ENCODE peak calls at places on chromosome 19, in ten cellular contexts. D, M, G, L, E, U, N, Y, B and T are unnamed samples.

GRCh38 chr19:58181902-58182576 is 822 bp upstream of the ZNF274 start:
- DNase-seq in D (peak; percentile 39), M (peak; percentile 7), G (no peak), L (peak; percentile 42), E (no peak), U (peak; percentile 49), N (peak; percentile 27), Y (no peak), B (peak; percentile 65), T (peak; percentile 17)

GRCh38 chr19:45863840-45864628 is at the start of gene FOXA3:
- DNase-seq in D (no peak), M (peak; percentile 32), G (peak; percentile 80), L (peak; percentile 85), E (peak; percentile 90), U (peak; percentile 38), N (peak; percentile 81), Y (peak; percentile 85), B (peak; percentile 70), T (no peak)

GRCh38 chr19:29942404-29943261 is 594 bp downstream of the URI1 start:
- DNase-seq in D (peak; percentile 5), M (peak; percentile 12), G (peak; percentile 47), L (peak; percentile 77), E (peak; percentile 93), U (peak; percentile 22), N (peak; percentile 71), Y (peak; percentile 76), B (peak; percentile 79), T (peak; percentile 11)

GRCh38 chr19:18799389-18799970 is 8.4 kb upstream of the COMP start:
- DNase-seq in D (no peak), M (no peak), G (no peak), L (no peak), E (no peak), U (no peak), N (no peak), Y (no peak), B (no peak), T (no peak)

GRCh38 chr19:13100031-13100588 is 2.5 kb downstream of the LYL1 start:
- DNase-seq in D (no peak), M (no peak), G (no peak), L (no peak), E (no peak), U (peak; percentile 30), N (no peak), Y (no peak), B (no peak), T (no peak)

GRCh38 chr19:21483589-21484170 is 21.7 kb upstream of the ZNF429 start:
- DNase-seq in D (no peak), M (no peak), G (peak; percentile 25), L (peak; percentile 51), E (peak; percentile 90), U (peak; percentile 30), N (peak; percentile 60), Y (peak; percentile 63), B (peak; percentile 72), T (peak; percentile 1)

GRCh38 chr19:15115080-15115479 is 7.9 kb downstream of the SYDE1 start:
- DNase-seq in D (peak; percentile 35), M (peak; percentile 55), G (no peak), L (peak; percentile 42), E (no peak), U (peak; percentile 81), N (peak; percentile 43), Y (peak; percentile 81), B (peak; percentile 90), T (peak; percentile 52)

GRCh38 chr19:54928299-54928698 is 19.0 kb downstream of the NLRP7 start:
- DNase-seq in D (no peak), M (no peak), G (no peak), L (no peak), E (no peak), U (peak; percentile 6), N (no peak), Y (no peak), B (no peak), T (no peak)

GRCh38 chr19:10419200-10419645 is 1.1 kb upstream of the PDE4A start:
- DNase-seq in D (no peak), M (no peak), G (no peak), L (no peak), E (no peak), U (no peak), N (no peak), Y (no peak), B (peak; percentile 62), T (no peak)

GRCh38 chr19:3057275-3057714 is 5.0 kb downstream of the TLE5 start:
- DNase-seq in D (no peak), M (no peak), G (peak; percentile 97), L (peak; percentile 73), E (peak; percentile 90), U (peak; percentile 69), N (peak; percentile 93), Y (peak; percentile 91), B (peak; percentile 97), T (peak; percentile 65)

GRCh38 chr19:33486936-33487793 is 34.4 kb downstream of the PEPD start:
- DNase-seq in D (no peak), M (no peak), G (no peak), L (no peak), E (peak; percentile 64), U (no peak), N (no peak), Y (peak; percentile 34), B (peak; percentile 65), T (no peak)

GRCh38 chr19:3443840-3444694 is 36.3 kb downstream of the SMIM24 start:
- DNase-seq in D (peak; percentile 60), M (peak; percentile 49), G (no peak), L (no peak), E (peak; percentile 71), U (peak; percentile 44), N (no peak), Y (no peak), B (no peak), T (no peak)

GRCh38 chr19:4687396-4687795 is 17.3 kb upstream of the MYDGF start:
- DNase-seq in D (no peak), M (no peak), G (peak; percentile 53), L (no peak), E (no peak), U (no peak), N (peak; percentile 53), Y (no peak), B (no peak), T (no peak)

GRCh38 chr19:44570984-44571684 is 41.7 kb upstream of the CEACAM20 start:
- DNase-seq in D (peak; percentile 87), M (peak; percentile 62), G (peak; percentile 56), L (peak; percentile 67), E (no peak), U (peak; percentile 84), N (peak; percentile 65), Y (no peak), B (no peak), T (peak; percentile 91)

GRCh38 chr19:16736709-16737108 is 17.1 kb downstream of the NWD1 start:
- DNase-seq in D (no peak), M (no peak), G (no peak), L (no peak), E (no peak), U (no peak), N (no peak), Y (no peak), B (no peak), T (peak; percentile 3)

GRCh38 chr19:14318873-14319272 is 62.4 kb upstream of the ADGRE5 start:
- DNase-seq in D (no peak), M (no peak), G (no peak), L (peak; percentile 13), E (no peak), U (no peak), N (no peak), Y (no peak), B (peak; percentile 51), T (no peak)

DNA sequence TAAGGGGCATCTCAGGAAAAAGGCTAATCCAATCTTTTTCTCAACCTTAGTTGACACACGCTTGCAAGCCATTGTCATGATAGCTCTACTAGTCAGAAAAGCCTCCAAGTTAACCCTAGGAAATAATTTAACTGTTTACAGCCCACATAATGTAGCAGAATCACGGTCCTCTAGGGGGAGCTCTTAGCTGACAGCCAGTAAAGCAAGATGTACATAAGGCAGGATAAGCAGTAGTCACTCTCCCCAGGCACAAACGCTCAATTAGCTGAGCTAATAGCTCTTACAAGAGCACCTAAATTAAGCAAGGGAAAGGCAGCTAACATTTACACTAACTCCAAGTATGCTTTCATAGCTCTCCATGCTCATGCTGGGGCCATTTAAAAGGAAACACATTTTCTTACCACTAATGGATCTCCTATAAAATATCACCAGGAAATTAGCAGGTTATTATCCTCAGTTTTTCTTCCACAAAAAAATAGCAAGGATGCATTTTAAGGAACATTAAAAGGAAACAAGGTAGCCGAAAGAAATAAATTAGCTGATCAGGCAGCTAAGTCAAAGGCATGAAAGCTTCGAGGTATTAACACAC is 33.7 kb upstream of the ZSCAN5A start:
- DNase-seq in D (peak; percentile 16), M (no peak), G (no peak), L (no peak), E (no peak), U (peak; percentile 15), N (no peak), Y (no peak), B (no peak), T (no peak)
- TF ChIP-seq CTCF in D (peak; percentile 28), M (peak; percentile 24), G (no peak), L (no peak), E (no peak), U (peak; percentile 39), N (no peak), Y (no peak), B (no peak), T (peak; percentile 23)

DNA sequence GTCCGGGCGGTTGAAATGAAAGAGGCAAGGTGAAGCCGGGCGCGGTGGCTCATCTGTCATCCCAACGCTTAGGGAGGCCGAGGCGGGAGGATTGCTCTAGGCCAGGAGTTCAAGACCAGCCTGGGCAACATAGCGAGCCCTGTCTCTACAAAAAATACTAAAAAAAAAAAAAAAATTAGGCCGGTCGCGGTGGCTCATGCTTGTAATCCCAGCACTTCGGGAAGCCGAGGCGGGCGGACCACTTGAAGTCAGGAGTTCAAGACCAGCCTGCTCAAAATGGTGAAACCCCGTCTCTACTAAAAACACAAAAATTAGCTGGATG is 256 bp upstream of the GARIN5A start:
- DNase-seq in D (no peak), M (no peak), G (no peak), L (no peak), E (no peak), U (no peak), N (no peak), Y (no peak), B (no peak), T (no peak)
- H3K4me3 ChIP-seq in D (peak overlapping the region; percentile 87), M (peak overlapping the region; percentile 94), G (peak overlapping the region; percentile 75), L (peak overlapping the region; percentile 78), E (peak overlapping the region; percentile 91), U (peak overlapping the region; percentile 83), N (peak overlapping the region; percentile 91), Y (peak overlapping the region; percentile 99), B (peak overlapping the region; percentile 97), T (peak overlapping the region; percentile 97)

GRCh38 chr19:23440791-23441190 is 45.5 kb upstream of the ZNF91 start:
- DNase-seq in D (no peak), M (no peak), G (no peak), L (no peak), E (no peak), U (no peak), N (no peak), Y (no peak), B (no peak), T (no peak)
- TF ChIP-seq CTCF in D (peak; percentile 62), M (peak; percentile 17), G (no peak), L (no peak), E (no peak), U (peak; percentile 36), N (no peak), Y (peak; percentile 28), B (peak; percentile 23), T (peak; percentile 47)

DNA sequence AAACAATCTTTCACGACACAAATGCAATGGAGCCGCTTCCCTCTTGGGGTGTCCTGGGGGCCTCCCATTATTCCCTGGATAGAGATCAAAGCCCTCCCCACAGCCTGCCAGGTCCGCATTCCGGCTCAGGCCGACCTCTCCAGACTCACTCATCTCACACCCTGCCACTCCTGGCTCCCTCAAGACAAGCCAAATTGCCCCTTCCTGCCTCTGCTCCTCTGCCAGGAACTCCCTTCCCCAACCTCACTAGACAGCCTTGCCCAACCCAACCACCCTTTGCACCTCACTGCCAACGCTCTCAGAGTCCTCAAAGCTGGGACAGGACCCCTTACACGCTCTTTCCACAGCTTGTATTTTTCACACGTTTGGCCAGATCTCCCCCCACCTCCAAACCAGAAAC is 1.5 kb downstream of the ABHD17A start:
- DNase-seq in D (no peak), M (no peak), G (no peak), L (no peak), E (no peak), U (no peak), N (no peak), Y (no peak), B (no peak), T (no peak)
- H3K4me3 ChIP-seq in D (peak overlapping the region; percentile 92), M (peak overlapping the region; percentile 79), G (no peak overlapping the region), L (peak overlapping the region; percentile 91), E (peak overlapping the region; percentile 86), U (peak overlapping the region; percentile 85), N (peak overlapping the region; percentile 80), Y (peak overlapping the region; percentile 89), B (peak overlapping the region; percentile 97), T (peak overlapping the region; percentile 90)